ENCODE peak calls at places on chromosomes 5 and 9, in six cellular contexts. X is GM23248, D is SK-N-SH, R is hepatocyte, Y is MM.1S, N is GM23338. K is an unnamed sample.

GRCh38 chr5:147743686-147744332 is 38.7 kb downstream of the JAKMIP2 start:
- DNase-seq in X (no peak), D (peak), R (no peak), Y (no peak), N (no peak), K (no peak)

GRCh38 chr5:15763754-15764153 is 263.8 kb downstream of the FBXL7 start:
- DNase-seq in X (peak), D (peak), R (no peak), Y (no peak), N (no peak), K (no peak)

GRCh38 chr9:70053864-70054263 is 10.2 kb downstream of the MAMDC2 start:
- DNase-seq in X (no peak), D (no peak), R (no peak), Y (no peak), N (no peak), K (peak)

GRCh38 chr9:92328225-92328624 is 2.5 kb downstream of the CENPP start:
- DNase-seq in X (peak), D (peak), R (peak), Y (no peak), N (peak), K (peak)

GRCh38 chr5:111930905-111931461 is 174.0 kb upstream of the NREP start:
- DNase-seq in X (peak), D (no peak), R (no peak), Y (no peak), N (no peak), K (peak)

GRCh38 chr9:105328872-105329728 is 84.6 kb downstream of the SLC44A1 start:
- DNase-seq in X (peak), D (no peak), R (no peak), Y (no peak), N (no peak), K (no peak)

GRCh38 chr9:72396247-72397091 is 31.5 kb upstream of the ZFAND5 start:
- DNase-seq in X (peak), D (no peak), R (peak), Y (no peak), N (no peak), K (peak)

GRCh38 chr9:36161187-36161586 is 8.0 kb upstream of the CCIN start:
- DNase-seq in X (peak), D (no peak), R (no peak), Y (no peak), N (no peak), K (no peak)

GRCh38 chr9:88433583-88434240 is 45.5 kb downstream of the SPIN1 start:
- DNase-seq in X (peak), D (no peak), R (no peak), Y (no peak), N (no peak), K (peak)

GRCh38 chr9:134205636-134206316 is 41.4 kb upstream of the RNU6ATAC start:
- DNase-seq in X (peak), D (peak), R (no peak), Y (no peak), N (no peak), K (no peak)

GRCh38 chr9:100350188-100350587 is 2.6 kb downstream of the TEX10 start:
- DNase-seq in X (peak), D (no peak), R (no peak), Y (no peak), N (no peak), K (no peak)

GRCh38 chr5:151075698-151076331 is 5.0 kb downstream of the TNIP1 start:
- DNase-seq in X (peak), D (no peak), R (peak), Y (no peak), N (no peak), K (peak)

GRCh38 chr9:123406691-123407536 is 50.9 kb downstream of the CRB2 start:
- DNase-seq in X (no peak), D (peak), R (no peak), Y (no peak), N (no peak), K (no peak)

GRCh38 chr9:116494815-116495634 is 192.1 kb upstream of the TRIM32 start:
- DNase-seq in X (peak), D (no peak), R (peak), Y (peak), N (peak), K (peak)

GRCh38 chr5:31753700-31754461 is 115.0 kb downstream of the PDZD2 start:
- DNase-seq in X (no peak), D (no peak), R (no peak), Y (no peak), N (peak), K (no peak)

GRCh38 chr5:31755299-31756053 is 116.5 kb downstream of the PDZD2 start:
- DNase-seq in X (no peak), D (peak), R (no peak), Y (no peak), N (no peak), K (no peak)

GRCh38 chr5:31751620-31752019 is 112.7 kb downstream of the PDZD2 start:
- DNase-seq in X (no peak), D (no peak), R (no peak), Y (no peak), N (no peak), K (no peak)

GRCh38 chr5:31748502-31749172 is 109.7 kb downstream of the PDZD2 start:
- DNase-seq in X (no peak), D (no peak), R (no peak), Y (no peak), N (no peak), K (no peak)

DNA sequence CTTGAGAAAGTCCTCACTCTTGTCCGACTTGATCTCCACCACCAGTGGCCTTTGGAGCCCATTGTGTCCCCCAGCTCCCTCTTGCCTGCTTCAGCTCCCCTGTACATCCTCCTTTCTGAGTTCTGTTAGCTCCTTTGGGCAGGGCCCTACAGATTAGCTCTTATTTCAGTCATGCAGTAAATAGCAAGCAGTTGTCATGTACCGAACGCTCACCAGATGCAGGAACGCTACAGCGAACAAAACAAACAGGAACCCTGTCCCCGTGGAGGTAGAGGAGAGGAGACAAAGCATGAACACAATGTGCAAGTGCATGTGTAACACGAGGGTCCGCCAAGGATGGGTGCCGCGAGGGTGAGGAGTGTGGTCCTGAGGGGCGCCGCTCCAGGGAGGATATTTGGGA is 111.3 kb downstream of the PDZD2 start:
- DNase-seq in X (no peak), D (no peak), R (no peak), Y (no peak), N (no peak), K (no peak)
- H2AFZ ChIP-seq in X (no peak), D (no peak), R (no peak), Y (no peak), N (no peak), K (no peak)

GRCh38 chr5:91052977-91053732 is 330.0 kb downstream of the ARRDC3 start:
- DNase-seq in X (no peak), D (no peak), R (no peak), Y (no peak), N (no peak), K (no peak)
- TF ChIP-seq EZH2phosphoT487 in X (no peak), D (no peak), R (no peak), Y (no peak), N (no peak), K (no peak)

DNA sequence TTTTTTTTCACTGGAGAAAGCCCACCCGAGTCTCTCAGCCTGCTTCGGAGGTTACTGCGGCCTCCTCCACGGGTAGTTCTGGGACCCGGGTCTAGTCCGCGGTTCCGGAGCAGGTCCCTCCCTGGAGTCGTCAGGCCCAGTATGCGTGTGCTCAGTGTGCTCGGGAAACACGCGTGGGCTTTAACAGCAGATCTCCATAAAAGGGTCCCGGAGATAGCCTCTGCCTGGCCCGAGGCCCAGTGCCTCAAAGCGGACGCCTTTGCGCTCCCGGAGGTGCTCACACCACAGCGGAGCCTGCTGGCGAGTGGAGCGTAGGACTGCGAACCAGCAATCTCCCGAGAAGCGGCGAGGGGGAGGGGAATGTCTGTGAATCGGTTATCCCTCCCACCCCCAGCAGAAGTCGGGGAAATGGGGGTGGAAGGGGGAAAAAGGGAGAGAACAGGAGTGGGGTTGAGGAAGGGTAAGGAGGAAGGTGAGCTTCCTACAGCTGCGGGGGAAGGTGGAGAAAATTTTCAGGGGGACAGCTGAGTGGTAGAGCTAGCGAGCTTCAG is 28.7 kb downstream of the CDKN2A start:
- DNase-seq in X (peak), D (peak), R (peak), Y (no peak), N (peak), K (peak)
- H2AFZ ChIP-seq in X (peak), D (no peak), R (peak), Y (peak), N (peak), K (peak)

GRCh38 chr5:116998024-116998423 is 423.4 kb upstream of the SEMA6A start:
- DNase-seq in X (no peak), D (no peak), R (no peak), Y (no peak), N (no peak), K (no peak)
- TF ChIP-seq EZH2phosphoT487 in X (no peak), D (no peak), R (no peak), Y (no peak), N (no peak), K (no peak)

DNA sequence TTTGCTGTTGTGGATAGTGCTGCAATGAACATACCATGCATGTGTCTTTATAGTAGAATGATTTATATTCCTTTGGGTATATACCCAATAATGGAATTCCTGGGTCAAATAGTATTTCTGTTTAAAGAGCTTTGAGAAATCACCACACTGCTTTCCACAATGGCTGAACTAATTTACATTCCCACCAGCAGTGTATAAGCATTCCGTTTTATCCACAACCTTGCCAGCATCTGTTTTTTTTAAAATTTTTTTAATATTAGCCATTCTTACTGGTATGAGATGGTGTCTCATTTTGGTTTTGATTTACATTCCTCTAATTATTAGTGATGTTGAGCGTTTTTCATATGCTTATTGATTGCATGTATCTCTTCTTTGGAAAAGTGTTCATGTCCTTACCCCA is 15.4 kb upstream of the TARS1 start:
- DNase-seq in X (no peak), D (no peak), R (no peak), Y (no peak), N (no peak), K (no peak)
- H2AFZ ChIP-seq in X (no peak), D (no peak), R (no peak), Y (no peak), N (no peak), K (no peak)

DNA sequence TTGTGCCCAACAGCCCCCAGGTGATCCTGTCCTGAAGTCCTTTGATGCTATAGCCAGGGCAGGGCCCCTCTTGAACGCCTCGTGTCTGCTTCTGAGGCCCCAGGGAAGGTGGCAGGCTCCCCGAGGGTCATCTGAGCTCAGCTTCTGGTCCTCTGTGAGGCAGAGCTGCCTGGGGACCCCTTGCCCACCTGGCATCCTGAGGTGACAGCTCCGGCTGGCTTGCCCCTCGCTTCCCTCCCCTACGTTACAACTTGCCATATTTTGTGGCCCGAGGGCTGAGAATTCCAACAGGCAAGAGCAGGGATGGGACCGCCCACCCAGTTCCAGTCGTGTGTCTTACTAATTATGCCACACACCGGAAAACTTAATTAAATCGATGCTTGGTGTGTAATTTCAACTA is 220.8 kb upstream of the IER5L start:
- DNase-seq in X (no peak), D (no peak), R (no peak), Y (no peak), N (no peak), K (no peak)
- TF ChIP-seq EZH2phosphoT487 in X (no peak), D (no peak), R (no peak), Y (no peak), N (no peak), K (no peak)

GRCh38 chr9:13816837-13817236 is 497.1 kb downstream of the NFIB start:
- DNase-seq in X (peak), D (no peak), R (no peak), Y (no peak), N (no peak), K (peak)

GRCh38 chr9:13810510-13810909 is 503.4 kb downstream of the NFIB start:
- DNase-seq in X (peak), D (no peak), R (no peak), Y (no peak), N (no peak), K (no peak)

GRCh38 chr9:13811876-13812275 is 502.1 kb downstream of the NFIB start:
- DNase-seq in X (no peak), D (no peak), R (no peak), Y (no peak), N (no peak), K (no peak)

GRCh38 chr9:13817754-13818278 is 496.1 kb downstream of the NFIB start:
- DNase-seq in X (no peak), D (no peak), R (no peak), Y (no peak), N (no peak), K (no peak)

GRCh38 chr9:13815001-13815400 is 498.9 kb downstream of the NFIB start:
- DNase-seq in X (no peak), D (no peak), R (no peak), Y (no peak), N (no peak), K (no peak)
- H2AFZ ChIP-seq in X (no peak), D (no peak), R (no peak), Y (no peak), N (no peak), K (no peak)

DNA sequence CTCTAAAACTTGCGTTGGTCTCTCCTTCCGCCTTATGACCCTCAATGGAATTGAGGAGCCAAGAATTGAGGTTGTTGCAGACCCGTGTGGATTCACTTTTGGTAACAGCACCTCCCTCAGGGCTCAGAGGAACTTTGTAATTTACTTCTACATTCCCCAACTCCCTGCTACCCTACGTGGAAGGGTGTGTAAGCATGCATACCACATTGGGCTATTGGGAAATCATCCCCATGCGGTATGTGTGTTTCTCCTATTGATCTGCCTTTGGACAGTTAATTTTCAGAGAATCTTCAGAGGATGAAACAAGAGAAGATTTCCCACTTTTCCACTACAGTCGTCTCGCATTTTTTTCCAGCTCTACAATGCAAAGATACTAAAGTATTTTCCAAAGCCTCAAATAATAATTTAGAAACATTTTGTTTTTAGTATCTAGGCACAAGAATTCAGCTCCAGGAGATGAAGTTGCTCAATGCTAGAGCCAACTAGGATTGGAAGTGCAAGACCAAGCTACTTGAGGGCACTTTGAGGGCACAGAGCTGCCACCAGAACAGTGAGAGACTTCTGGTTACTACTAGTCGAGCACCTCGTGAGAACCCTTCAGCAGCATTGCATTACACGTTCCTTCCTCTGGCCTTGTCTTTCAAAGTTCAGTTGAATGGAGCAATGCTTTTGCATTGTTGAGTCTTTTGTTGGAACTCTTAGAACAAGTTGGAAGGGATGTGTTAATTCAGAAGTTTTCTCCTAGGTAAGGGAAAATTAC is 3.4 kb downstream of the C1QTNF3 start:
- DNase-seq in X (no peak), D (no peak), R (no peak), Y (no peak), N (peak), K (no peak)
- TF ChIP-seq EZH2phosphoT487 in X (no peak), D (no peak), R (no peak), Y (no peak), N (no peak), K (no peak)

K was measured in PC-3.